ENCODE peak calls at places on chromosomes 6 and 20, in four cellular contexts. One of them, this sample, is unnamed.

GRCh38 chr20:38369387-38369786 is 23.1 kb downstream of the LBP start:
- DNase-seq in HCT116: peak
- DNase-seq in HepG2: peak
- DNase-seq in K562: peak
- DNase-seq in this sample: no peak

GRCh38 chr6:166438211-166438861 is 55.6 kb upstream of the MPC1 start:
- DNase-seq in HCT116: no peak
- DNase-seq in HepG2: no peak
- DNase-seq in K562: peak
- DNase-seq in this sample: no peak

GRCh38 chr6:14927398-14927797 is 318.5 kb upstream of the JARID2 start:
- DNase-seq in HCT116: no peak
- DNase-seq in HepG2: no peak
- DNase-seq in K562: no peak
- DNase-seq in this sample: no peak

GRCh38 chr6:43966374-43966658 is 160.9 kb downstream of the MRPL14 start:
- DNase-seq in HCT116: no peak
- DNase-seq in HepG2: no peak
- DNase-seq in K562: no peak
- DNase-seq in this sample: no peak

GRCh38 chr6:4829089-4829488 is 52.9 kb downstream of the CDYL start:
- DNase-seq in HCT116: no peak
- DNase-seq in HepG2: no peak
- DNase-seq in K562: no peak
- DNase-seq in this sample: no peak

GRCh38 chr20:22800161-22800560 is 215.8 kb upstream of the FOXA2 start:
- DNase-seq in HCT116: no peak
- DNase-seq in HepG2: no peak
- DNase-seq in K562: no peak
- DNase-seq in this sample: no peak

GRCh38 chr6:155493694-155494143 is 38.1 kb upstream of the NOX3 start:
- DNase-seq in HCT116: peak
- DNase-seq in HepG2: peak
- DNase-seq in K562: no peak
- DNase-seq in this sample: peak

GRCh38 chr20:60055740-60056139 is 97.5 kb downstream of the CDH26 start:
- DNase-seq in HCT116: no peak
- DNase-seq in HepG2: no peak
- DNase-seq in K562: no peak
- DNase-seq in this sample: no peak

GRCh38 chr6:36963451-36964290 is 9.1 kb downstream of the PI16 start:
- DNase-seq in HCT116: no peak
- DNase-seq in HepG2: no peak
- DNase-seq in K562: no peak
- DNase-seq in this sample: no peak

GRCh38 chr6:85062884-85063283 is 298.5 kb upstream of the TBX18 start:
- DNase-seq in HCT116: no peak
- DNase-seq in HepG2: no peak
- DNase-seq in K562: no peak
- DNase-seq in this sample: no peak

GRCh38 chr20:44429017-44429339 is 46.7 kb upstream of the TTPAL start:
- DNase-seq in HCT116: no peak
- DNase-seq in HepG2: no peak
- DNase-seq in K562: no peak
- DNase-seq in this sample: no peak

GRCh38 chr6:134918418-134918961 is 31.4 kb downstream of the ALDH8A1 start:
- DNase-seq in HCT116: no peak
- DNase-seq in HepG2: no peak
- DNase-seq in K562: no peak
- DNase-seq in this sample: no peak

GRCh38 chr6:138821519-138821918 is 25.6 kb downstream of the ECT2L start:
- DNase-seq in HCT116: no peak
- DNase-seq in HepG2: no peak
- DNase-seq in K562: no peak
- DNase-seq in this sample: no peak

GRCh38 chr6:35522660-35523658 is 10.3 kb upstream of the TULP1 start:
- DNase-seq in HCT116: peak
- DNase-seq in HepG2: peak
- DNase-seq in K562: peak
- DNase-seq in this sample: peak

GRCh38 chr6:73290435-73290834 is 27.4 kb upstream of the KHDC1 start:
- DNase-seq in HCT116: no peak
- DNase-seq in HepG2: no peak
- DNase-seq in K562: no peak
- DNase-seq in this sample: no peak

GRCh38 chr6:108677357-108677756 is 116.6 kb downstream of the FOXO3 start:
- DNase-seq in HCT116: no peak
- DNase-seq in HepG2: no peak
- DNase-seq in K562: no peak
- DNase-seq in this sample: no peak
- TF ChIP-seq TCF7L2 in HCT116: no peak
- TF ChIP-seq TCF7L2 in HepG2: no peak
- TF ChIP-seq TCF7L2 in K562: no peak
- TF ChIP-seq TCF7L2 in this sample: no peak

GRCh38 chr20:34643919-34644318 is 33.0 kb downstream of the PIGU start:
- DNase-seq in HCT116: no peak
- DNase-seq in HepG2: no peak
- DNase-seq in K562: no peak
- DNase-seq in this sample: no peak
- TF ChIP-seq POLR2AphosphoS5 in HCT116: no peak
- TF ChIP-seq POLR2AphosphoS5 in HepG2: no peak
- TF ChIP-seq POLR2AphosphoS5 in K562: no peak
- TF ChIP-seq POLR2AphosphoS5 in this sample: no peak

GRCh38 chr20:32828029-32828666 is 8.4 kb downstream of the MAPRE1 start:
- DNase-seq in HCT116: no peak
- DNase-seq in HepG2: no peak
- DNase-seq in K562: no peak
- DNase-seq in this sample: no peak
- TF ChIP-seq TCF7L2 in HCT116: no peak
- TF ChIP-seq TCF7L2 in HepG2: no peak
- TF ChIP-seq TCF7L2 in K562: no peak
- TF ChIP-seq TCF7L2 in this sample: no peak

GRCh38 chr20:34293119-34293518 is 10.0 kb downstream of the AHCY start:
- DNase-seq in HCT116: no peak
- DNase-seq in HepG2: no peak
- DNase-seq in K562: no peak
- DNase-seq in this sample: no peak
- TF ChIP-seq POLR2AphosphoS5 in HCT116: no peak
- TF ChIP-seq POLR2AphosphoS5 in HepG2: no peak
- TF ChIP-seq POLR2AphosphoS5 in K562: no peak
- TF ChIP-seq POLR2AphosphoS5 in this sample: no peak

This sample was measured in Panc1.